ENCODE peak calls at places on chromosomes 4 and X, in four cellular contexts. E, U, S and J are unnamed samples.

GRCh38 chr4:35252071-35252470 is 992.2 kb downstream of the ARAP2 start:
- DNase-seq in E (no peak), U (no peak), S (no peak), J (no peak)

GRCh38 chr4:101790521-101791188 is at the start of gene BANK1:
- DNase-seq in E (no peak), U (peak), S (peak), J (no peak)

GRCh38 chr4:337932-338758 is 531 bp downstream of the ZNF141 start:
- DNase-seq in E (peak), U (no peak), S (peak), J (no peak)

GRCh38 chr4:169410839-169411770 is 140.3 kb upstream of the SH3RF1 start:
- DNase-seq in E (peak), U (no peak), S (no peak), J (peak)

GRCh38 chr4:88705805-88706518 is 8.3 kb upstream of the NAP1L5 start:
- DNase-seq in E (peak), U (no peak), S (no peak), J (no peak)

GRCh38 chrX:22433292-22434070 is 160.8 kb downstream of the CBLL2 start:
- DNase-seq in E (no peak), U (no peak), S (no peak), J (no peak)

GRCh38 chr4:18931643-18932373 is 910.3 kb upstream of the LCORL start:
- DNase-seq in E (no peak), U (no peak), S (no peak), J (no peak)

GRCh38 chr4:77047037-77047436 is 28.8 kb downstream of the CCNI start:
- DNase-seq in E (no peak), U (no peak), S (no peak), J (no peak)

GRCh38 chr4:19807505-19807904 is 444.2 kb upstream of the SLIT2 start:
- DNase-seq in E (peak), U (no peak), S (no peak), J (no peak)

GRCh38 chrX:106404512-106404911 is 207.3 kb upstream of the RADX start:
- DNase-seq in E (no peak), U (no peak), S (peak), J (no peak)

GRCh38 chrX:15909605-15910004 is 55.0 kb upstream of the AP1S2 start:
- DNase-seq in E (no peak), U (no peak), S (peak), J (no peak)

GRCh38 chr4:33060873-33061542 is 2340.8 kb downstream of the PCDH7 start:
- DNase-seq in E (peak), U (peak), S (peak), J (no peak)

GRCh38 chr4:7788687-7789425 is 150.8 kb downstream of the AFAP1 start:
- DNase-seq in E (peak), U (no peak), S (no peak), J (no peak)

GRCh38 chrX:13855689-13856425 is 39.0 kb upstream of the GPM6B start:
- DNase-seq in E (no peak), U (no peak), S (no peak), J (no peak)

GRCh38 chrX:3713225-3713936 is at the start of gene PRKX:
- DNase-seq in E (peak), U (no peak), S (peak), J (no peak)

GRCh38 chr4:152181150-152181549 is 354.7 kb downstream of the FBXW7 start:
- DNase-seq in E (no peak), U (no peak), S (no peak), J (no peak)

GRCh38 chr4:55021214-55021613 is 104.2 kb downstream of the KDR start:
- DNase-seq in E (no peak), U (no peak), S (no peak), J (no peak)

GRCh38 chr4:98485816-98486355 is 172.5 kb downstream of the TSPAN5 start:
- DNase-seq in E (no peak), U (no peak), S (no peak), J (no peak)

GRCh38 chr4:24747234-24747975 is 48.0 kb upstream of the SOD3 start:
- DNase-seq in E (no peak), U (no peak), S (no peak), J (no peak)

GRCh38 chrX:78643106-78643505 is 16.0 kb downstream of the RTL3 start:
- DNase-seq in E (peak), U (no peak), S (no peak), J (peak)
- H3K4me3 ChIP-seq in E (no peak), U (no peak), S (no peak), J (no peak)

GRCh38 chrX:137563681-137564651 is 2.0 kb upstream of the ZIC3 start:
- DNase-seq in E (no peak), U (no peak), S (peak), J (no peak)
- H3K4me3 ChIP-seq in E (no peak), U (peak), S (peak), J (no peak)

GRCh38 chrX:66632473-66632872 is 6.4 kb downstream of the EDA2R start:
- DNase-seq in E (no peak), U (no peak), S (no peak), J (no peak)

GRCh38 chrX:66634272-66634671 is 4.6 kb downstream of the EDA2R start:
- DNase-seq in E (peak), U (no peak), S (no peak), J (no peak)

GRCh38 chrX:66633541-66633940 is 5.3 kb downstream of the EDA2R start:
- DNase-seq in E (peak), U (no peak), S (no peak), J (no peak)

GRCh38 chrX:66632986-66633385 is 5.9 kb downstream of the EDA2R start:
- DNase-seq in E (no peak), U (no peak), S (no peak), J (no peak)

DNA sequence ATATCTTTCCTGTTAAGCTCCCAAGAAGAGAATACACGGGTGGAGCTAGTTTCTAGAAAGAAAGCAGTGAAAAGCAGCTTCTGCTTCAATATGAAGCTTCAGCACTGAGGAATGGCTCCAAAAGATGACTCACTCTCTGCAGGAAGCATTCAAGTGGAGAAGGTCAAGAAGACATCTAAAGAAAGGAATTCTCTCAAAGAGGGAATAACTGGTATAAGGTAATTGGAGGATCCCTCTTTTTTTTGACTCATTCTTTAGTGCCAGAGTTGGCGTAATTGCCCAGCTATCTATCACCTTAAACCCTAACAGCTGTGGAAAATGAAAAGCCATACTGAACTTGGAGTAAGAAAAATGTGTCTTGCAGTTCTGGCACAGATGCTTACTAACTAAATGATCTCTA is 3.5 kb downstream of the EDA2R start:
- DNase-seq in E (peak), U (no peak), S (no peak), J (peak)
- H3K4me3 ChIP-seq in E (peak), U (no peak), S (no peak), J (no peak)

GRCh38 chrX:11113731-11114130 is 2.6 kb downstream of the HCCS start:
- DNase-seq in E (no peak), U (no peak), S (no peak), J (no peak)

GRCh38 chrX:11108253-11108941 is 2.7 kb upstream of the HCCS start:
- DNase-seq in E (no peak), U (no peak), S (no peak), J (no peak)

GRCh38 chrX:11111947-11112346 is 815 bp downstream of the HCCS start:
- DNase-seq in E (no peak), U (no peak), S (no peak), J (no peak)

GRCh38 chrX:11111038-11111851 is at the start of gene HCCS:
- DNase-seq in E (peak), U (peak), S (peak), J (peak)

GRCh38 chrX:11109968-11110367 is 1.2 kb upstream of the HCCS start:
- DNase-seq in E (no peak), U (no peak), S (no peak), J (no peak)
- H3K4me3 ChIP-seq in E (no peak), U (no peak), S (no peak), J (no peak)

GRCh38 chr4:179165339-179165738 is 1723.1 kb upstream of the AGA start:
- DNase-seq in E (no peak), U (no peak), S (no peak), J (no peak)

GRCh38 chr4:179165862-179166261 is 1723.6 kb upstream of the AGA start:
- DNase-seq in E (no peak), U (no peak), S (no peak), J (no peak)

GRCh38 chr4:179163147-179163546 is 1720.9 kb upstream of the AGA start:
- DNase-seq in E (no peak), U (no peak), S (no peak), J (no peak)

DNA sequence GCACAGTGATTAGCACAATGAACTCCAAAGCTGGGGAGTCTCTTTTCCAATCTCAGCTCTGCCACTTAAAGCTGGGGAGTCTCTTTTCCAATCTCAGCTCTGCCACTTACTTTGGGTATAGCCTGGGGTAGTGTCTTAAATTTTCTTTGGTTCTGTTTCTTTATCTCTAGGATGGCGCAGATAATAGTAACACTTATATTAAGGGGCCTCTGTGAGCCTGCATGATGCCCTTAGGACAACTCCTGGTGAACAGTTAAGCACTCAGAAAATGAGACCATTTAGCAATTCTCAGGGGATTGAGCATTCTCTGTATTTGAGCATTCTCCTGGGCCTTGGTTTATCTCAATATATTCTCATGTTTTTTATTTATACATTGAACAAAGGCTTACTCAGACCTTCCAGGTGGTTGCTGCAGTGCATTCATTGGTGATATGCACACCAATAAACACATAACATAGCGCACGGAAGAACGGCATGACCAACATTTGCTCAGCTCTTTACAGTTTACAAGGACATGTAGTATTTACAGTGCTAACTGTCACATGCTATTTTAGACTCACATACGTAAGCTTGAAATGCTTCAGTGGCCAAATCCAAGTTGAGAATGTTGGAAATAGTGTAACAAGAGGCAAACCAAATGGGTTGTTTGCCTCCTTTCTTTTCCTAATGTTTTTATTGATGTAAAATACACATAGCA is 1722.6 kb upstream of the AGA start:
- DNase-seq in E (no peak), U (no peak), S (no peak), J (no peak)
- H3K4me3 ChIP-seq in E (no peak), U (peak), S (no peak), J (no peak)

GRCh38 chrX:28589048-28589447 is 1.8 kb downstream of the IL1RAPL1 start:
- DNase-seq in E (no peak), U (no peak), S (no peak), J (no peak)
- H3K4me3 ChIP-seq in E (peak), U (peak), S (peak), J (no peak)

GRCh38 chr4:1794809-1795303 is 1.8 kb downstream of the FGFR3 start:
- DNase-seq in E (no peak), U (no peak), S (peak), J (no peak)
- H3K4me3 ChIP-seq in E (no peak), U (peak), S (peak), J (peak)